ENCODE peak calls at places on chromosomes 4 and X, in four cellular contexts. M, F, K and W are unnamed samples.

GRCh38 chr4:112277705-112278448 is 7.8 kb downstream of the TIFA start:
- DNase-seq in K (no peak), F (no peak), M (no peak), W (no peak)

GRCh38 chr4:78747328-78747946 is 28.7 kb upstream of the BMP2K start:
- DNase-seq in M (no peak), F (no peak), K (no peak), W (peak)

GRCh38 chr4:40058854-40059253 is 2.2 kb downstream of the N4BP2 start:
- DNase-seq in F (no peak), M (no peak), K (no peak), W (no peak)

GRCh38 chr4:153232768-153233167 is 28.5 kb downstream of the TRIM2 start:
- DNase-seq in M (no peak), K (no peak), F (no peak), W (no peak)

GRCh38 chr4:6829077-6829476 is 46.5 kb downstream of the KIAA0232 start:
- DNase-seq in K (no peak), M (no peak), F (no peak), W (no peak)

GRCh38 chr4:86014599-86014998 is 345.3 kb downstream of the MAPK10 start:
- DNase-seq in K (no peak), F (no peak), M (no peak), W (peak)

GRCh38 chr4:78143634-78144033 is 86.5 kb downstream of the FRAS1 start:
- DNase-seq in F (no peak), M (no peak), K (no peak), W (no peak)

GRCh38 chr4:39591290-39591689 is 47.4 kb downstream of the SMIM14 start:
- DNase-seq in M (no peak), K (no peak), F (peak), W (no peak)

GRCh38 chr4:89254847-89255246 is 52.8 kb downstream of the GPRIN3 start:
- DNase-seq in M (no peak), K (no peak), F (peak), W (peak)

GRCh38 chrX:106894392-106894909 is 8.7 kb downstream of the RIPPLY1 start:
- DNase-seq in M (peak), F (peak), K (peak), W (peak)

GRCh38 chr4:24024597-24024996 is 134.8 kb upstream of the PPARGC1A start:
- DNase-seq in K (no peak), F (no peak), M (no peak), W (peak)

GRCh38 chrX:43971966-43972961 is 926 bp downstream of the NDP start:
- DNase-seq in M (no peak), F (no peak), K (no peak), W (no peak)

GRCh38 chr4:7041851-7042696 is 1.1 kb upstream of the TADA2B start:
- DNase-seq in F (peak), M (peak), K (no peak), W (no peak)

GRCh38 chrX:40154229-40154852 is 56.6 kb upstream of the BCOR start:
- DNase-seq in M (peak), K (peak), F (no peak), W (peak)

GRCh38 chr4:53189011-53189410 is 176.8 kb downstream of the SCFD2 start:
- DNase-seq in K (no peak), F (no peak), M (no peak), W (peak)

GRCh38 chr4:83320548-83320947 is 14.1 kb downstream of the HPSE start:
- DNase-seq in M (peak), K (peak), F (peak), W (peak)

GRCh38 chr4:95360256-95360903 is 188.4 kb downstream of the UNC5C start:
- DNase-seq in M (no peak), F (no peak), K (no peak), W (no peak)

GRCh38 chrX:66602381-66602938 is 36.4 kb downstream of the EDA2R start:
- DNase-seq in K (no peak), M (no peak), F (no peak), W (no peak)

GRCh38 chrX:118594697-118595420 is 99.2 kb downstream of the DOCK11 start:
- DNase-seq in F (no peak), M (no peak), K (no peak), W (no peak)

GRCh38 chr4:1295405-1296055 is 5.8 kb downstream of the MAEA start:
- DNase-seq in K (no peak), F (no peak), M (peak), W (no peak)

GRCh38 chr4:156290811-156291210 is 337.1 kb upstream of the CTSO start:
- DNase-seq in M (no peak), K (no peak), F (no peak), W (peak)

GRCh38 chrX:79482686-79483085 is 115.6 kb upstream of the ITM2A start:
- DNase-seq in K (no peak), M (no peak), F (no peak), W (no peak)

GRCh38 chr4:8198206-8198905 is 734 bp upstream of the SH3TC1 start:
- DNase-seq in M (no peak), F (peak), K (no peak), W (no peak)

GRCh38 chrX:18210470-18210869 is 10.2 kb downstream of the BEND2 start:
- DNase-seq in K (no peak), F (no peak), M (no peak), W (peak)

GRCh38 chrX:146054311-146054710 is 236.7 kb downstream of the SLITRK2 start:
- DNase-seq in M (no peak), K (no peak), F (no peak), W (no peak)

GRCh38 chrX:107718156-107718621 is 57.4 kb downstream of the TSC22D3 start:
- DNase-seq in M (peak), K (peak), F (peak), W (no peak)

GRCh38 chrX:151727346-151727745 is 7.2 kb upstream of the CNGA2 start:
- DNase-seq in F (peak), K (no peak), M (peak), W (no peak)

GRCh38 chr4:122118243-122118642 is 33.9 kb upstream of the BLTP1 start:
- DNase-seq in K (no peak), M (no peak), F (no peak), W (no peak)

GRCh38 chr4:122121593-122121992 is 30.5 kb upstream of the BLTP1 start:
- DNase-seq in F (no peak), K (no peak), M (no peak), W (no peak)

GRCh38 chr4:122117743-122118142 is 34.4 kb upstream of the BLTP1 start:
- DNase-seq in M (no peak), K (no peak), F (no peak), W (peak)

GRCh38 chr4:122119739-122120138 is 32.4 kb upstream of the BLTP1 start:
- DNase-seq in K (no peak), F (no peak), M (no peak), W (no peak)

DNA sequence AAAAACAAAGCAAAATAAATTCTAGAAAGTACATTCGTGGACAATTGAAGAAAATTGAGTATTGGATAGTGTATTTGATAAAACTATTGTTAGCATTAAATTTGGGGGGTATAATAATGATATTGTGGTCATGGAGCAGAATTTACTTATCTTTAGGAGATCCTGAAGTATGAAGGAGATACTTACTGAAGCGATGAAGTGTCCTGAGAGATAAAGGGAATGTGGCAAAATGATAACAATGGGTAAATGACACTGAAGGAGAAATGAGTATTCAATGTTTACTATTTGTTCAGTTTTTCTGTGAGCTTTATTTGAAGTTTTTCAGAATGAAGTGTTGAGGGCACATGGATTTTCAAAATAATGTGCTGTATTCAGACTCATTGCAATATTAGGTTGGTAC is 30.0 kb upstream of the BLTP1 start:
- DNase-seq in K (no peak), M (no peak), F (no peak), W (no peak)
- H3K4me3 ChIP-seq in K (no peak), M (no peak), F (no peak), W (no peak)

GRCh38 chrX:41594634-41595033 is 94.1 kb upstream of the GPR34 start:
- DNase-seq in M (no peak), K (no peak), F (peak), W (no peak)

GRCh38 chrX:41591906-41592305 is 96.9 kb upstream of the GPR34 start:
- DNase-seq in K (no peak), F (no peak), M (no peak), W (no peak)

GRCh38 chrX:41590641-41591040 is 98.1 kb upstream of the GPR34 start:
- DNase-seq in K (no peak), F (no peak), M (no peak), W (no peak)

GRCh38 chrX:41588271-41588670 is 100.5 kb upstream of the GPR34 start:
- DNase-seq in K (no peak), M (no peak), F (no peak), W (no peak)

DNA sequence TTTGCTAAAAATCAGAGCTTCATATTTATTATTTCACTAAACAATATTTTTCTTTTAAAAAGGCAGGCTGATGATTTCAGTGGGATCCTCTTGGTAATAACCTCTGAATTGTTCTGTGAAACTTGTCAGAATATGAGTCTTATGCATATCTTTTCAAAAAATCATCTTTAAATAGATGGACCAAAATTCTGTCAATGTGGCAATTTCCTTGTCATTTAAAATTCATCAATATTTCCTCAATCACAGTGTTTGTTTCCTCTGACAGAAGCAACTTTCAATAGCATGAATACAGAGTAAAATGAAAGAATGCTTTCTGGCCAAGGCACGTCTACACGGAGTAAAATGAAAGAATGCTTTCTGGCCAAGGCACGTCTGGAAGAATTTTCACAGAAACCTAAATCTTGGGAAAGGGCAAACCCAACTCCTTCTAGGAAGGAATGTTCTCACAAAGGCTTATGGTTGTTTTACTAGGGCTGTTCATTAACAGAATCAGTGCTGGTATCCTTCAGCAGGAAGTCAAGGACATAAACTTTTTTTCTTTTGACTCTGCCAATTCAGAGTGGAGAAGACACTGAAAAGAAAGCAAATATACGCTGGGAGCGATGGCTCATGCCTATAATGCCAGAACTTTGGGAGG is 99.0 kb upstream of the GPR34 start:
- DNase-seq in K (no peak), F (no peak), M (no peak), W (peak)
- H3K4me3 ChIP-seq in K (no peak), F (no peak), M (no peak), W (no peak)

DNA sequence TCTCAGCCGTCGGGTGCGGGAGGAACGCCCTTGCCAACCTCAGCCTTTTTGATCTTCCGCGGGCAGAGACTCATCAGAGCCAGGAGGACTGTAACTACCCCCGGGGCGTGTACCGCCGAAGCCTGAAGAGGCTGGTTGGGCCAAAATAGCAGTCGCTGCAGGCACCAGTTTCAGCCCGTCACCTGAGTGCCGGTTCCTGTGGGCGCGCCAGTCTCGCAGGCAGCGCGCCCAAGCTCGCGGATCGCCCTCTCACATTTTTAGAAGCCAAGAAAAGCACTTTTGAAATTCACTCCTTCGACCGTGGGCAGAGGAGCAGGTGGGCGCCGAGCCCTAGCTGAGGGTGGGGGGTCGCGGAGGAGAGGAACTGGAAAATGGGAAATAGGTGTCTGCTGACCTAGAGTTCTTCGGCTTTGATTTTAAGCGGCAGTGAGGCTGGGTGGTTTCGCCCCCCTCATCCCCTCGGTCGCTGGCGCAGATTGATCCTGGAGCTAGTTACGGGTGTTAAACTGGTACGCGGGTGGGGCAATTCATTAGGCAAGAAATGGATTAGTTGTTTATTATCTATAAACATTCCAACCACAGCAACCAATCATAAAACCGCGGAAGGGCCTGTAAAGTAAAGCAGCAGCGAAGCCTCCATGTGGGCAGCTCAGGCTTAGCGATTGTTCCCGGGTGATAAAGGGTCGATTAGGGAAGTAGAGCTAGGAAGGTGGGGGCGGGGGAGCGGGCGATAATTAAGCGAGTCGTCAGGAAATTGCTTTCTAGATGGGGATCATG is 69.2 kb downstream of the FBXO8 start:
- DNase-seq in F (no peak), K (no peak), M (no peak), W (no peak)
- H3K4me3 ChIP-seq in F (no peak), K (peak), M (peak), W (no peak)

GRCh38 chr4:36207808-36208207 is 36.5 kb downstream of the ARAP2 start:
- DNase-seq in M (no peak), F (no peak), K (no peak), W (no peak)
- H3K4me3 ChIP-seq in M (no peak), F (no peak), K (no peak), W (no peak)

DNA sequence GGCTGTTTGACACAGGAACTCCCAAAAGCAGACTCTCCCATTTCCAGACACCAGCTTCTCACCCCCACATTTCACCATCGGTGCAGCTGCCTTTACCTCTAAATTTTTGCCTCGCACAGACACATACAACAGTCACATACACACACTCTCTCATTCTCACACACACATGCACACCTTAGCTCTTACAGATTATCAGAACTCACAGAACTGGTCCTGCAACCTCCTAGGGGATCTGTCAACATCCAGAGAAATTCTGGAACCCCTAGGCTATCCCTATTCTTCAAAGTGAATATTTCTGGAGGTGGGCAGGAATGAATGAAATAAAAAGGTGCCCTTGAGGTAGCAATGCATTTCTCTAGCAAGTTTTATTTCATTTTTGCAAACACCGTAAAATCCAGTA is 4.1 kb downstream of the HS6ST2 start:
- DNase-seq in M (no peak), F (no peak), K (no peak), W (no peak)
- H3K4me3 ChIP-seq in M (no peak), F (no peak), K (no peak), W (no peak)

GRCh38 chr4:71648448-71648847 is 135.4 kb downstream of the GC start:
- DNase-seq in M (no peak), K (no peak), F (no peak), W (no peak)
- H3K4me3 ChIP-seq in M (no peak), K (no peak), F (no peak), W (no peak)

DNA sequence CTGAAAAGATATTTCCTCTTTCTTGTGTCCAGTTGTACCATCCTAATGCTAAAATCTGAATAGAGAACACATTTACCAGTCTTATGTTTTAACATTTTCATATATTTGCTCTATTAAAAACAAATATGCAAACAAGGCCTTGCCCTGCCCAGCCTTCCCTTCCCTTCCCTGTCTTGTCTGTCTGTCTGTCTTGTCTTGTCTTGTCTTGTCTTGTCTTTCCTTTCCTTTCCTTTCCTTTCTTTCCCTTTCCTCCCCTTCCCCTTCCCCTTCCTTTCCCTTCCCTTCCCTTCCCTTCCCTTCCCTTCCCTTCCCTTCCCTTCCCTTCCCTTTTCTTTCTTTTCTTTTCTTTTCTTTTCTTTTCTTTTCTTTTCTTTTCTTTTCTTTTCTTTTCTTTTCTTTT is 1103.5 kb downstream of the STIM2 start:
- DNase-seq in K (no peak), M (no peak), F (no peak), W (no peak)
- H3K4me3 ChIP-seq in K (no peak), M (no peak), F (no peak), W (no peak)

GRCh38 chr4:190014771-190015537 is 12.1 kb downstream of the FRG2 start:
- DNase-seq in M (no peak), K (no peak), F (no peak), W (peak)
- H3K4me3 ChIP-seq in M (peak), K (no peak), F (no peak), W (peak)